ENCODE peak calls at places on chromosomes 2 and 18, in six cellular contexts. U, E, Y, L, C and S are unnamed samples. For H3K27me3, the result is how much of the 10 kb centered on the place peaks cover.

GRCh38 chr2:240387669-240388358 is 47.6 kb upstream of the GPC1 start:
- DNase-seq in U (peak), E (no peak), Y (no peak), L (peak), C (peak), S (no peak)

GRCh38 chr2:22904126-22904684 is 480.8 kb upstream of the KLHL29 start:
- DNase-seq in U (peak), E (peak), Y (peak), L (no peak), C (no peak), S (no peak)

GRCh38 chr2:101346909-101347308 is 38.4 kb upstream of the RNF149 start:
- DNase-seq in U (no peak), E (no peak), Y (no peak), L (no peak), C (no peak), S (no peak)

GRCh38 chr2:202035089-202035940 is 1.7 kb downstream of the FZD7 start:
- DNase-seq in U (peak), E (peak), Y (peak), L (peak), C (peak), S (peak)

GRCh38 chr2:42163444-42164045 is 5.6 kb upstream of the EML4 start:
- DNase-seq in U (no peak), E (no peak), Y (no peak), L (no peak), C (no peak), S (no peak)

GRCh38 chr2:109562421-109562820 is 51.3 kb downstream of the SEPTIN10 start:
- DNase-seq in U (no peak), E (no peak), Y (no peak), L (no peak), C (peak), S (no peak)

GRCh38 chr2:207474871-207475485 is 54.8 kb upstream of the CREB1 start:
- DNase-seq in U (no peak), E (peak), Y (peak), L (no peak), C (peak), S (peak)

GRCh38 chr2:43345391-43345813 is 119.0 kb upstream of the ZFP36L2 start:
- DNase-seq in U (peak), E (peak), Y (no peak), L (no peak), C (no peak), S (no peak)

GRCh38 chr2:99956232-99957030 is 186.0 kb downstream of the AFF3 start:
- DNase-seq in U (no peak), E (no peak), Y (no peak), L (no peak), C (no peak), S (no peak)

GRCh38 chr2:140506606-140507005 is 1624.2 kb downstream of the LRP1B start:
- DNase-seq in U (no peak), E (no peak), Y (no peak), L (no peak), C (peak), S (no peak)

GRCh38 chr18:3612315-3612714 is 162.3 kb downstream of the TGIF1 start:
- DNase-seq in U (no peak), E (no peak), Y (no peak), L (no peak), C (no peak), S (no peak)

GRCh38 chr2:45804990-45805755 is 153.7 kb downstream of the PRKCE start:
- DNase-seq in U (no peak), E (no peak), Y (no peak), L (no peak), C (no peak), S (no peak)

GRCh38 chr18:12299862-12300261 is 8.2 kb upstream of the TUBB6 start:
- DNase-seq in U (no peak), E (no peak), Y (no peak), L (no peak), C (no peak), S (no peak)

GRCh38 chr2:95392730-95393455 is 9.6 kb upstream of the FAHD2A start:
- DNase-seq in U (no peak), E (no peak), Y (peak), L (no peak), C (no peak), S (no peak)

GRCh38 chr2:161780881-161781280 is 156.7 kb downstream of the SLC4A10 start:
- DNase-seq in U (no peak), E (no peak), Y (no peak), L (no peak), C (no peak), S (no peak)

GRCh38 chr2:190382851-190383250 is 25.3 kb upstream of the MFSD6 start:
- DNase-seq in U (no peak), E (peak), Y (no peak), L (no peak), C (peak), S (no peak)

GRCh38 chr2:210459925-210460862 is 16.4 kb downstream of the LANCL1 start:
- DNase-seq in U (no peak), E (no peak), Y (no peak), L (no peak), C (no peak), S (no peak)

GRCh38 chr2:109270758-109271305 is 141.8 kb downstream of the SH3RF3 start:
- DNase-seq in U (no peak), E (no peak), Y (no peak), L (no peak), C (no peak), S (no peak)

GRCh38 chr2:200218645-200219044 is 87.8 kb upstream of the SPATS2L start:
- DNase-seq in U (no peak), E (no peak), Y (no peak), L (no peak), C (no peak), S (no peak)

GRCh38 chr18:53991805-53992204 is 232.7 kb downstream of the MBD2 start:
- DNase-seq in U (no peak), E (no peak), Y (no peak), L (no peak), C (no peak), S (no peak)

GRCh38 chr2:75896779-75897366 is 186.2 kb upstream of the GCFC2 start:
- DNase-seq in U (no peak), E (peak), Y (peak), L (no peak), C (no peak), S (no peak)

GRCh38 chr2:98457045-98457696 is 12.5 kb downstream of the INPP4A start:
- DNase-seq in U (no peak), E (no peak), Y (peak), L (no peak), C (peak), S (no peak)

GRCh38 chr2:95346738-95347671 is 49.9 kb downstream of the KCNIP3 start:
- DNase-seq in U (peak), E (peak), Y (peak), L (peak), C (no peak), S (no peak)

GRCh38 chr2:235413084-235413483 is 80.8 kb upstream of the AGAP1 start:
- DNase-seq in U (no peak), E (no peak), Y (peak), L (no peak), C (no peak), S (no peak)

DNA sequence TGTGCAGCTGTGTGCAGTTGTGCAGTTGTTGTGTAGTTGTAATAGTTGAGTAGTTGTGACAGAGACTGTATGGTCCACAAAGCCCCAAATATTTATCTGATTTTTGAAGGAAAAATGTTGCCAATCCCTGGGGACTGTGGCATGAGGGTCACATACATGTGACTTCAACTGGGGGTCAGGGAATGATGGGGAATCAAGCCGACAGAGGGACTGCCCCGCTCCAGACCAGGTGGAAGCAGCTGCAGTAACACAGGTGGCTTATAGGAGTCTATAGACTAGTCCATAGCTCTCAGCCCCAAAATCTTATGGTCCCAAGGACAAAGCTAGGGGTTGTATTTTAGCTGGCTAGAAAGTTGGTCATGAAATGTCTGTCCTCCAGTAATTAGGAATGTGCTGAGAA is 29.8 kb downstream of the FHL2 start:
- DNase-seq in U (no peak), E (no peak), Y (no peak), L (no peak), C (no peak), S (no peak)
- H3K27ac ChIP-seq in U (peak), E (peak), Y (no peak), L (peak), C (no peak), S (no peak)

GRCh38 chr2:11129598-11130449 is 25.4 kb upstream of the SLC66A3 start:
- DNase-seq in U (peak), E (peak), Y (peak), L (peak), C (peak), S (peak)
- TF ChIP-seq CTCF in U (peak), E (peak), Y (peak), L (no peak), C (peak), S (peak)

DNA sequence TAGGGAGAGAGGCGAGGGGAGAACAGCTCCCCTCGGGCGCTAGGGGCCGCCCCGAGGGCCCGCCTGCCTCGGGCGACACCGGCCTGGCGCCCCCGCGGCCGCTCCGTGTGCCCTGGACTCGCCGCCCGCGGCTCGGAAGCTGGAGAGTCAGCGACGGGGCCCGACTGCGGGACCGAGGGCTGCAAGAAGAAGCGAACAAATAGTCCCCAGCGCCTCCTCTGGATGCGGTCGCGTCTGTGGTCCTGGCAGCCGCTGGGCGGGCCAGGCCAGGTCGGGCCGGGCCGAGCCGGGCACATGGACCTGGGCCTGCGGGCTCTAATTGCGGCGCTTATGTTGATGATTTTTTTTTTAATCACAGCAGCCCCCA is 270 bp upstream of the HOXD9 start:
- DNase-seq in U (no peak), E (no peak), Y (no peak), L (no peak), C (no peak), S (no peak)
- H3K27me3 ChIP-seq in U (half or more), E (half or more), Y (half or more), L (under half), C (half or more), S (half or more)

DNA sequence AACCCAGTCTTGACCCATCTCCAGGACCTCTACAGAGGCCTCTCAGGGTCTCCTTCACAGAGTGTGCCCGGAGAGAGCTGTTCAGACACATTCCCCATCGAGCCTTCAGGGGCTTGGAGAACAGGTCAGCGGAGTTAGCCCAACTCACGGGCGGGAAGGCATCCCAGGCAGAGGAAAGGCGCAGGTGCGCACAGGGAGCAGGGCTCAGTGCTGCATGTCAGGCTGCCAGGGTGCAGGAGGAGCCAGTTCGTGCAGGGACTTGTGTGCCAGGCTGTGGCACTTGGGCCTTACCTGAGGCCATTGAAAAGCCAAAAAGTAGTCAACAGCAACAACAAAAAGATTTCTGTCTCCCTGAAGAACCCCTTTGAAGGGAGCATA is 104.0 kb downstream of the ITGB1BP1 start:
- DNase-seq in U (no peak), E (no peak), Y (no peak), L (no peak), C (no peak), S (no peak)
- H3K27ac ChIP-seq in U (peak), E (no peak), Y (no peak), L (peak), C (no peak), S (no peak)

GRCh38 chr2:138298120-138298814 is 203.3 kb upstream of the SPOPL start:
- DNase-seq in U (no peak), E (no peak), Y (no peak), L (no peak), C (no peak), S (no peak)
- TF ChIP-seq CTCF in U (no peak), E (no peak), Y (no peak), L (no peak), C (no peak), S (no peak)

DNA sequence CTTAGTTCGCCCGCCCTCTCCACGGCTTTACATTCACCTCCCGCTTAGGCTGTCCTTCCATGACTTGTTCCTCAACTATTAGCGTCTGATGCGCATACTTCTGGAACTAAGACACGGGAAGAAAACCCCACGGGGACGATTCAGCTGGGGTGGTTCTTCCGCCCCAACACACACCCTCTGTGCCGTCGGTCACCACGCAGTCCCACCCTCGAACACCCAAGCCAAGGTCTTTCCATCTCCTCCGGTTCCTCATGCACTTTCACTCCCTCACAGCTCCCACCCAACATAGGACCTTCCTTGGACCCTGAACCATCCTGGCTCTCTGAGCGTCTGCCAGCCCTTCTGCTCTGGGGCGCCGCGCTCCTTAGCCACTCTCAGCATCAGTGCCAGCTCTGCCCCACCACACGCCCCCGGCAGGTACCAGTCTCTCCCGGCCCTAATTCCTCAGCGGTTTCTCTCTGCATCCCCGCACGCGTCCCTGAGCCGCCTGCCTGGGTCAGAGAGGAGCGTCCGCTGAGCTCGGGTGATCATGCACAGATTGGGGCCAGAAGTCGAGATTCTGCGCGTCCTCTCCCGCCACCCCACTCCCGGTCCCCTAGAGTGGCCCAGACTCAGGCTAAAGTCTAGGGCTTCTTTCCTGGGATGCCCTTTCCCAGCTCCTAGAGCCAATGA is 522 bp upstream of the SRD5A2 start:
- DNase-seq in U (no peak), E (no peak), Y (no peak), L (no peak), C (no peak), S (no peak)
- H3K27me3 ChIP-seq in U (half or more), E (half or more), Y (half or more), L (under half), C (half or more), S (under half)

GRCh38 chr18:58231930-58232329 is 187.9 kb downstream of the NEDD4L start:
- DNase-seq in U (no peak), E (no peak), Y (no peak), L (no peak), C (peak), S (no peak)
- H3K27ac ChIP-seq in U (no peak), E (no peak), Y (no peak), L (no peak), C (peak), S (no peak)

GRCh38 chr2:18404708-18405107 is 155.7 kb downstream of the RDH14 start:
- DNase-seq in U (no peak), E (peak), Y (no peak), L (no peak), C (no peak), S (no peak)
- TF ChIP-seq CTCF in U (no peak), E (peak), Y (peak), L (no peak), C (peak), S (no peak)